ENCODE peak calls at places on chromosomes 16 and 17, in seven cellular contexts. J is lower lobe of right lung, P is foreskin fibroblast, Z is fibroblast of pulmonary artery, U is breast epithelium, X is HL-60, S is left ventricle myocardium inferior. N is an unnamed sample.

GRCh38 chr17:50421308-50422031 is 4.5 kb upstream of the ACSF2 start:
- DNase-seq in U (no peak), X (peak; percentile 54), P (no peak), Z (peak; percentile 32), J (no peak), S (no peak), N (peak; percentile 22)

GRCh38 chr17:75087558-75088453 is at the start of gene SLC16A5:
- DNase-seq in U (peak; percentile 92), Z (peak; percentile 84), P (peak; percentile 88), J (peak; percentile 97), X (no peak), S (peak; percentile 91), N (peak; percentile 87)

GRCh38 chr16:17364319-17365210 is 106.2 kb downstream of the XYLT1 start:
- DNase-seq in Z (peak; percentile 85), S (no peak), X (no peak), U (no peak), P (peak; percentile 74), J (no peak), N (peak; percentile 87)

GRCh38 chr17:41932821-41933389 is 2.5 kb downstream of the ODAD4 start:
- DNase-seq in U (no peak), P (no peak), S (no peak), X (peak; percentile 61), J (no peak), Z (no peak), N (no peak)

GRCh38 chr17:73323622-73324455 is 12.0 kb upstream of the CDC42EP4 start:
- DNase-seq in J (no peak), S (peak; percentile 46), Z (peak; percentile 55), P (peak; percentile 72), U (no peak), X (no peak), N (peak; percentile 76)

GRCh38 chr16:88978608-88979346 is 1.8 kb upstream of the CBFA2T3 start:
- DNase-seq in S (no peak), Z (no peak), X (peak; percentile 70), J (no peak), U (no peak), P (no peak), N (no peak)

GRCh38 chr17:56392274-56392673 is 201.2 kb upstream of the NOG start:
- DNase-seq in Z (no peak), X (no peak), P (no peak), S (no peak), J (no peak), U (no peak), N (no peak)

GRCh38 chr17:17130077-17130844 is 75.9 kb downstream of the PLD6 start:
- DNase-seq in U (no peak), Z (no peak), J (peak; percentile 38), S (no peak), X (no peak), P (no peak), N (no peak)

GRCh38 chr16:49542391-49542891 is 168.8 kb downstream of the C16orf78 start:
- DNase-seq in J (no peak), Z (no peak), X (no peak), P (no peak), S (no peak), U (no peak), N (peak; percentile 8)

GRCh38 chr17:76732734-76733617 is 4.2 kb downstream of the SRSF2 start:
- DNase-seq in P (no peak), Z (no peak), J (no peak), X (no peak), U (no peak), S (no peak), N (no peak)

GRCh38 chr16:19133600-19133999 is 19.8 kb downstream of the ITPRIPL2 start:
- DNase-seq in Z (no peak), U (no peak), P (no peak), S (no peak), X (no peak), J (no peak), N (no peak)

GRCh38 chr17:1379930-1380313 is 20.1 kb downstream of the YWHAE start:
- DNase-seq in J (no peak), P (no peak), X (no peak), S (no peak), Z (no peak), U (no peak), N (no peak)

GRCh38 chr17:1830288-1830687 is 483 bp downstream of the RPA1 start:
- DNase-seq in S (no peak), X (no peak), Z (no peak), J (no peak), U (no peak), P (no peak), N (peak; percentile 13)

GRCh38 chr17:40068129-40068581 is 5.4 kb downstream of the THRA start:
- DNase-seq in P (no peak), S (no peak), J (no peak), U (no peak), Z (no peak), X (no peak), N (no peak)
- H3K4me3 ChIP-seq in P (peak overlapping the region; percentile 39), S (peak overlapping the region; percentile 55), J (peak overlapping the region; percentile 39), U (no peak overlapping the region), Z (peak overlapping the region; percentile 36), X (no peak overlapping the region), N (peak overlapping the region; percentile 31)

DNA sequence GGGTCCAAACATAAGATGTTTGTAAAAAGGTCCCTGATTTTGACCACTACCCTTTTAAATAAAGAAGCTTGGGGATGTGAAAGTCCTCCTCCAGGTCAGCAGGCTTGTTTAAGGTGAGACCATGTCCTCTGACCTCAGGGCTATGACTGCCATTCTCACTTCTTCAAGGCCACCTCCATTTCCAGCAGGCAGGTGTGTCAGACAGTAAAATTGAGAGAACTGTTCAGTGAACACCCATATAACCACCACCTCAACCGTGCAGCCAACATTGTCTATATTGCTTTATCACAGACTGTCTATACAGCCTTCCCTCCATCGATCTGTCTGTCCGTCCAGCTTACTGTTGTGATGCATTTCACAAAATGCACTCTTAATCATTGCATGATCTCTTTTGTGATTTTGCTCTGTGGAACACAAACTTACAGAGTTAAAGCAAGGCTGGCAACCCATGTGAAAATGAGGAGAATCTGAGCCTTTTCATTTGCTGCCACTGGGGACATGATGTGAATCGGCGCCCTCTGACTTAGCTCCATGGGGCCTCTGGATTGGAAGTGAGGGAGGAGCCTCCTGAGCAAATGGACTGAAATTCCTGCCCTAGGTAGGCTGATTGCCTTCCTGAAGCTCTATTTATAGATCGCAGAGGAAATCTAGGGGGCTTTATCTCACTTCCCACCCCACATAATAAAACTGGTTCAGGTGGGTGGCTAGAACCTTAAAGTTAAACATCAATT is 53.8 kb downstream of the ZNRF1 start:
- DNase-seq in U (no peak), J (no peak), P (no peak), Z (no peak), X (no peak), S (no peak), N (no peak)
- TF ChIP-seq CTCF in U (no peak), J (no peak), P (no peak), Z (no peak), X (no peak), S (no peak), N (no peak)

GRCh38 chr17:28320215-28321061 is 1.4 kb downstream of the TMEM97 start:
- DNase-seq in Z (no peak), U (no peak), S (no peak), P (no peak), X (no peak), J (no peak), N (no peak)
- H3K4me3 ChIP-seq in Z (peak overlapping the region; percentile 71), U (no peak overlapping the region), S (no peak overlapping the region), P (peak overlapping the region; percentile 72), X (peak overlapping the region; percentile 89), J (peak overlapping the region; percentile 81), N (peak overlapping the region; percentile 80)

GRCh38 chr16:82152192-82152591 is 17.8 kb downstream of the MPHOSPH6 start:
- DNase-seq in Z (no peak), U (no peak), J (no peak), P (no peak), S (no peak), X (no peak), N (no peak)

GRCh38 chr16:82146957-82147356 is 23.1 kb downstream of the MPHOSPH6 start:
- DNase-seq in S (no peak), J (no peak), P (no peak), Z (no peak), U (no peak), X (no peak), N (no peak)

GRCh38 chr16:82152641-82153094 is 17.4 kb downstream of the MPHOSPH6 start:
- DNase-seq in P (peak; percentile 73), S (no peak), X (no peak), J (no peak), U (no peak), Z (no peak), N (peak; percentile 12)

GRCh38 chr16:82150569-82150968 is 19.5 kb downstream of the MPHOSPH6 start:
- DNase-seq in U (no peak), Z (no peak), P (no peak), X (no peak), J (no peak), S (no peak), N (no peak)
- TF ChIP-seq CTCF in U (no peak), Z (no peak), P (no peak), X (no peak), J (no peak), S (no peak), N (no peak)

GRCh38 chr16:54283735-54284318 is 2.8 kb downstream of the IRX3 start:
- DNase-seq in P (no peak), X (no peak), U (no peak), J (no peak), S (no peak), Z (no peak), N (no peak)
- H3K4me3 ChIP-seq in P (peak overlapping the region; percentile 38), X (peak overlapping the region; percentile 47), U (peak overlapping the region; percentile 80), J (peak overlapping the region; percentile 60), S (peak overlapping the region; percentile 83), Z (no peak overlapping the region), N (peak overlapping the region; percentile 23)

DNA sequence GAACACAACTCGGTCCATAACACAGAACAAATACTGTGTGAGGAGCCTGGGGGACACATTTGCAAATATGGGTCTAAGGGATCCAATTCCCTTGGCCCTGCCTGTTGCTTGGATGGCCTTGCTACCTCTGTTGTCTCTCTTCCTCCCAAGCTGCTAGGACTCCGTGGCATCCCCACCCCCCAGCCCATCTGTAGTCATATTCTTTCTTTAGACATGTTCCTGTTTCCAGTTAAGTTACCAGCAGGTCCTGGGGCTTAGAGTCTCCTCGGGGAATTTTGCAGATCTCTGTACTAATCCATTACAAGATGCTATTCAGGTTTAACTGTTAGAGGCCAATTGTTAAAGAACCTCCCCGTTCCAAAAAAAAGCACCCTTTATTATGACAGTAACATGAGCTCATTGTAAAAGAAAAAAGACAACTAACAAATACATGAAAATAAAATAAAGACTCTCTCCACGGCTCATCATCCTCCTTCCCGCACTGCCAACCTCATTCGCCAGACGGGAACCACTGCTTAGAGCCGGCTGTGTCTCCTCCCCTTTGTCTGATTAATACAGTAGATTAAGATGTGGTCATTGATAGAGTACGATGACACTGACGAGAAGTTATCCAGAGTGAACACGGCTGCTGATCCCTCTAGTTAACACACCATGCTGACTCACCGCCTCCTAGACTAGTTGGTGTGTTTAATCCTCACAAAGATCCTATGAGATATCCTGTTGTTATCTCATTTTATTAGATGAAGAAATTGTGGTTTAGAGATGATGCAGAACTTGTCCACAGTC is 22.2 kb downstream of the HS3ST4 start:
- DNase-seq in J (no peak), X (no peak), S (no peak), Z (no peak), P (no peak), U (no peak), N (no peak)
- TF ChIP-seq CTCF in J (no peak), X (no peak), S (no peak), Z (no peak), P (no peak), U (no peak), N (no peak)

N was measured in cardiac fibroblast.